ENCODE peak calls at places on chromosomes 5 and 9, in ten cellular contexts. V is GM20000; F is neural crest cell; Y is coronary artery; A is HFF-Myc; P is CD4-positive, alpha-beta T cell; W is H9; C is dorsolateral prefrontal cortex; Q is astrocyte of the spinal cord; E is HL-60. G is an unnamed sample.
A peak's percentile ranks its signal among the peaks of the same experiment; 100 is the strongest.

GRCh38 chr5:32711693-32712462 is 757 bp downstream of the NPR3 start:
- DNase-seq in V (peak; percentile 32), F (peak; percentile 16), Y (no peak), A (no peak), P (no peak), W (peak; percentile 51), C (no peak), Q (peak; percentile 43), E (no peak), G (no peak)

GRCh38 chr9:133787749-133788015 is 49.5 kb upstream of the SARDH start:
- DNase-seq in V (peak; percentile 94), F (no peak), Y (no peak), A (no peak), P (no peak), W (peak; percentile 83), C (no peak), Q (peak; percentile 36), E (peak; percentile 23), G (no peak)

GRCh38 chr5:131068893-131069643 is 96.0 kb downstream of the HINT1 start:
- DNase-seq in V (peak; percentile 34), F (no peak), Y (no peak), A (no peak), P (peak; percentile 71), W (no peak), C (no peak), Q (no peak), E (no peak), G (no peak)

GRCh38 chr9:133251773-133252172 is 23.2 kb downstream of the ABO start:
- DNase-seq in V (no peak), F (no peak), Y (no peak), A (no peak), P (no peak), W (no peak), C (peak; percentile 13), Q (no peak), E (no peak), G (no peak)

GRCh38 chr9:21833090-21833801 is 30.8 kb downstream of the MTAP start:
- DNase-seq in V (peak; percentile 25), F (no peak), Y (no peak), A (no peak), P (no peak), W (no peak), C (no peak), Q (no peak), E (no peak), G (peak; percentile 65)

GRCh38 chr5:34762321-34762871 is 76.6 kb upstream of the TTC23L start:
- DNase-seq in V (no peak), F (no peak), Y (no peak), A (peak; percentile 99), P (no peak), W (no peak), C (no peak), Q (peak; percentile 89), E (no peak), G (no peak)

GRCh38 chr5:78103226-78103722 is 191.2 kb downstream of the AP3B1 start:
- DNase-seq in V (no peak), F (no peak), Y (no peak), A (no peak), P (no peak), W (no peak), C (no peak), Q (no peak), E (no peak), G (no peak)

GRCh38 chr5:138651767-138652117 is 76.5 kb upstream of the HSPA9 start:
- DNase-seq in V (no peak), F (no peak), Y (no peak), A (no peak), P (no peak), W (no peak), C (no peak), Q (no peak), E (no peak), G (no peak)

GRCh38 chr9:110426052-110426709 is 88.5 kb upstream of the TXNDC8 start:
- DNase-seq in V (no peak), F (no peak), Y (no peak), A (no peak), P (no peak), W (no peak), C (no peak), Q (peak; percentile 51), E (no peak), G (no peak)
- TF ChIP-seq CTCF in V (no peak), F (peak; percentile 61), Y (no peak), A (peak; percentile 33), P (no peak), W (peak; percentile 17), C (no peak), Q (peak; percentile 51), E (no peak), G (no peak)

GRCh38 chr9:132209263-132209662 is 47.4 kb downstream of the NTNG2 start:
- DNase-seq in V (no peak), F (no peak), Y (no peak), A (no peak), P (no peak), W (no peak), C (no peak), Q (no peak), E (no peak), G (no peak)

GRCh38 chr9:132216861-132217655 is 55.2 kb downstream of the NTNG2 start:
- DNase-seq in V (no peak), F (no peak), Y (no peak), A (no peak), P (no peak), W (no peak), C (no peak), Q (no peak), E (peak; percentile 83), G (peak; percentile 78)

GRCh38 chr9:132210472-132211145 is 48.8 kb downstream of the NTNG2 start:
- DNase-seq in V (no peak), F (no peak), Y (no peak), A (no peak), P (no peak), W (no peak), C (no peak), Q (no peak), E (no peak), G (no peak)

GRCh38 chr9:132211570-132211969 is 49.7 kb downstream of the NTNG2 start:
- DNase-seq in V (no peak), F (no peak), Y (no peak), A (no peak), P (no peak), W (no peak), C (no peak), Q (no peak), E (no peak), G (no peak)

DNA sequence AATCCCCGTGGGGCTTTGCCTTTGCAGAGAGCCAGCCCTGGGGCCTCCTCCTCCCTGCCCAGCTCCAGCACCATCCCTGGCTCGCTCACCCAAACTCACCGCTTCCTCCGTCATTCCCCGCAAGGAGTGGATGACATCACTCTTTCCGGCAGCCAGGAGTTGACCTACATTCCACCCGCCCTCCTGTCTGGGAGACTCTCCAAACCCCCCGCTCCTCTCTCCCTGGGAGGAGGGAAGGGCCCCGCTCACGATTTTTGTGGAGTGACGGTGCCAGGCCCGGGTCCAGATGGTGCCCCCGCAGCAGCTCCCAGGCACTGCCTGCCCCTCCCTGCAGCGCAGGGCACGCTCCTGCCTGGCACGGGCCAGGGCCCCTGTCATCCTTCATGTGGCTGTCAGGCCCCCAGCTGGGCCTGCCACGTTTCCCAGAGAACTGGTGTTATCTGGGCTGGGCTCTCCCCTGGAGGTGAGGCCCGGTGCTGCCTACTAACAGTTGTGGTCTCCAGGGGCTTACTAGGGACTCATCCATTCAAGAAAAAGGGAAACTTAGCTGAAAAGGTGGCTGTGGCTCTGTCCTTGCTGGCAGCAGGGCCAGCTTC is 52.3 kb downstream of the NTNG2 start:
- DNase-seq in V (no peak), F (no peak), Y (no peak), A (peak; percentile 41), P (no peak), W (peak; percentile 72), C (peak; percentile 84), Q (peak; percentile 90), E (no peak), G (no peak)
- TF ChIP-seq CTCF in V (no peak), F (no peak), Y (no peak), A (no peak), P (no peak), W (peak; percentile 36), C (no peak), Q (peak; percentile 29), E (no peak), G (no peak)

DNA sequence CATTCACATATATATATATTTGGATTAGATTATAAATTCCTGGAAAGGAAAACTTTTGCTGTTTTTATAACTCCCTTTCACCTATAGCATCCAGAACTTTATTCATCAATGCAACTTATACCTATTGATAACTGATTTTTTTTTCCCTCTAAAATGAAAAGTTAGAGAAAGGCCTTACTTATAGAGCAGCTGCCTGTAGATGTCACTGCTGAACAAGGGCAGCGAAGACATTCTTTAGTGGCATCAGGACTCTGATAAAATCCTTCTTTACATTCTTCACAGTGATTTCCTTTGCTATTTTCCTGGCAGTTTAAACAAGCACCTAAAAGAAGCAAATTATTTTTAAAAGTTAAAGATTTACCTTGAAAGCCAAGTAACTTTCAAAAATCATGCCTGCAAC is 32.3 kb upstream of the CDK5RAP2 start:
- DNase-seq in V (no peak), F (no peak), Y (no peak), A (no peak), P (no peak), W (no peak), C (no peak), Q (no peak), E (no peak), G (no peak)
- TF ChIP-seq CTCF in V (no peak), F (peak; percentile 47), Y (no peak), A (peak; percentile 27), P (no peak), W (peak; percentile 57), C (peak; percentile 34), Q (peak; percentile 33), E (no peak), G (no peak)

GRCh38 chr9:130445268-130445983 is 665 bp downstream of the ASS1 start:
- DNase-seq in V (no peak), F (no peak), Y (peak; percentile 91), A (no peak), P (no peak), W (no peak), C (no peak), Q (peak; percentile 39), E (no peak), G (no peak)

GRCh38 chr9:130444565-130445221 is at the start of gene ASS1:
- DNase-seq in V (peak; percentile 79), F (no peak), Y (no peak), A (no peak), P (peak; percentile 38), W (peak; percentile 87), C (peak; percentile 54), Q (peak; percentile 23), E (no peak), G (no peak)

GRCh38 chr9:130442746-130443455 is 1.9 kb upstream of the ASS1 start:
- DNase-seq in V (no peak), F (no peak), Y (no peak), A (no peak), P (no peak), W (no peak), C (no peak), Q (no peak), E (no peak), G (no peak)

GRCh38 chr9:130443456-130443801 is 1.3 kb upstream of the ASS1 start:
- DNase-seq in V (no peak), F (no peak), Y (no peak), A (no peak), P (no peak), W (no peak), C (no peak), Q (no peak), E (no peak), G (no peak)

DNA sequence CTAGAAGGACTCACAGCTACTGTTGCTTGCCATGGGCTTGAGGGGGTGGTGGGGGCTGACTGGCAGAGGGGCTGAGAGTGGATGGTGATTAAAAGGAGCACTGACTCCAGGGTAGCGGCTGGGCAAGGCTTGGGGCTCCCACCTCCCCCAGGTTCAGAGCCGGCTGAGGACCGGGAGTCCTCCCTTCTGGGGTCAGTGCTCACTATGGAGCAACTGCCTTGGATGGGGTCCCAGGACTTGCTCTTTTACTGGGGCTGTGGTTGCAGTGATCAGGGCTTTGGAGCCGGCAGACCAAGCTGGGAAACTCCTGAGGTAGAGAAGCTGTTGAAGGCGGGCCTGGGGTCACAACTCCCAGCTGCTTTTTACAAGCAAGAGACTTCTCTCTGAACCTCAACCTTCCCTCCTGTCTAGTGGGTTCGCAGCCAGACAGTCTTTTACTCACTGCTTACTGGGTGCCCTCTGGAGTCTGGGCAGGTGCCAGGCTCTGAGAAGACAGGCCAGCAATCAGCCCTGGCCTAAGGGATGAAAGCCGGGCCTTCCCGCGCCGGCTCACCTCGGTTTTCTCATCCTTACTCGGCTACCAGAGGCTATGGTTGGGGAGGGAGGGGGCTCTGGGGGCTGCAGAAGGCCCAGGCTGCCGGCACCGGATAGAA is 795 bp upstream of the ASS1 start:
- DNase-seq in V (no peak), F (no peak), Y (no peak), A (no peak), P (no peak), W (no peak), C (no peak), Q (no peak), E (no peak), G (no peak)
- TF ChIP-seq CTCF in V (no peak), F (no peak), Y (no peak), A (no peak), P (no peak), W (no peak), C (no peak), Q (no peak), E (no peak), G (no peak)

G was measured in CD14-positive monocyte.